ENCODE peak calls at places on chromosome 21, in six cellular contexts. B, Q, J, R, Z and I are unnamed samples.
A peak's percentile ranks its signal among the peaks of the same experiment; 100 is the strongest.

GRCh38 chr21:35428489-35428888 is 379.4 kb upstream of the RUNX1 start:
- DNase-seq in Q (no peak), J (peak; percentile 76), B (peak; percentile 28), Z (no peak), R (no peak), I (no peak)

GRCh38 chr21:31293986-31294385 is 50.1 kb downstream of the TIAM1 start:
- DNase-seq in Q (no peak), J (no peak), B (no peak), Z (no peak), R (no peak), I (no peak)

GRCh38 chr21:32929633-32930038 is 96.1 kb upstream of the OLIG2 start:
- DNase-seq in R (no peak), Z (no peak), J (no peak), Q (no peak), B (no peak), I (no peak)

GRCh38 chr21:34072145-34073031 is 990 bp upstream of the MRPS6 start:
- DNase-seq in Z (no peak), B (peak; percentile 25), R (peak; percentile 21), J (peak; percentile 68), Q (no peak), I (no peak)

GRCh38 chr21:36949171-36950141 is 17.0 kb downstream of the HLCS start:
- DNase-seq in J (no peak), B (no peak), Z (no peak), R (no peak), Q (no peak), I (no peak)

GRCh38 chr21:16302851-16303282 is 573.1 kb downstream of the USP25 start:
- DNase-seq in Q (no peak), B (peak; percentile 56), Z (no peak), R (peak; percentile 62), J (no peak), I (no peak)

GRCh38 chr21:16419188-16419874 is 689.5 kb downstream of the USP25 start:
- DNase-seq in J (peak; percentile 81), B (peak; percentile 66), Q (no peak), Z (no peak), R (peak; percentile 52), I (peak; percentile 92)

GRCh38 chr21:17697474-17697873 is 84.8 kb upstream of the BTG3 start:
- DNase-seq in Q (no peak), B (no peak), Z (no peak), R (no peak), J (no peak), I (no peak)

GRCh38 chr21:46022551-46023107 is 41.1 kb downstream of the COL6A1 start:
- DNase-seq in R (no peak), B (peak; percentile 46), Q (no peak), J (peak; percentile 67), Z (peak; percentile 74), I (no peak)

GRCh38 chr21:38948377-38948776 is 142.6 kb downstream of the ETS2 start:
- DNase-seq in R (no peak), J (no peak), Q (no peak), B (no peak), Z (no peak), I (no peak)

GRCh38 chr21:15893902-15894301 is 164.1 kb downstream of the USP25 start:
- DNase-seq in J (no peak), Z (no peak), R (no peak), Q (no peak), B (no peak), I (no peak)

GRCh38 chr21:31158789-31159581 is 120.7 kb upstream of the KRTAP19-8 start:
- DNase-seq in B (no peak), Q (no peak), Z (no peak), J (no peak), R (no peak), I (no peak)

GRCh38 chr21:21897275-21897883 is 899.2 kb downstream of the NCAM2 start:
- DNase-seq in Q (no peak), R (no peak), Z (no peak), B (no peak), J (no peak), I (no peak)

GRCh38 chr21:31670065-31670464 is 10.6 kb downstream of the SOD1 start:
- DNase-seq in Q (no peak), J (no peak), B (no peak), R (no peak), Z (no peak), I (no peak)

GRCh38 chr21:33666153-33666552 is 23.9 kb downstream of the ITSN1 start:
- DNase-seq in Q (no peak), J (no peak), B (no peak), R (no peak), Z (no peak), I (no peak)

GRCh38 chr21:28419811-28420210 is 572.9 kb downstream of the LTN1 start:
- DNase-seq in R (no peak), Z (no peak), B (no peak), J (no peak), Q (no peak), I (no peak)

GRCh38 chr21:28423521-28423920 is 569.2 kb downstream of the LTN1 start:
- DNase-seq in B (no peak), Q (no peak), Z (no peak), J (no peak), R (no peak), I (no peak)

GRCh38 chr21:28426545-28426944 is 566.1 kb downstream of the LTN1 start:
- DNase-seq in Z (no peak), J (no peak), Q (no peak), B (no peak), R (no peak), I (no peak)

GRCh38 chr21:28419110-28419509 is 573.6 kb downstream of the LTN1 start:
- DNase-seq in Q (no peak), R (no peak), J (no peak), Z (no peak), B (no peak), I (no peak)

GRCh38 chr21:28421716-28422480 is 570.8 kb downstream of the LTN1 start:
- DNase-seq in Q (no peak), B (peak; percentile 32), R (peak; percentile 21), Z (no peak), J (no peak), I (no peak)
- TF ChIP-seq POLR2A in Q (no peak), B (no peak), R (no peak), Z (no peak), J (no peak), I (no peak)

GRCh38 chr21:44875341-44875740 is 1.9 kb upstream of the PTTG1IP start:
- DNase-seq in Q (no peak), J (no peak), Z (peak; percentile 51), R (no peak), B (peak; percentile 22), I (no peak)

GRCh38 chr21:44872568-44873355 is 728 bp downstream of the PTTG1IP start:
- DNase-seq in B (no peak), Z (peak; percentile 66), Q (peak; percentile 70), J (peak; percentile 75), R (no peak), I (no peak)

GRCh38 chr21:44874240-44874496 is 678 bp upstream of the PTTG1IP start:
- DNase-seq in Z (no peak), Q (no peak), R (no peak), B (no peak), J (no peak), I (no peak)

GRCh38 chr21:44873356-44874239 is at the start of gene PTTG1IP:
- DNase-seq in B (peak; percentile 96), Q (peak; percentile 99), J (peak; percentile 100), R (peak; percentile 97), Z (peak; percentile 100), I (peak; percentile 99)

DNA sequence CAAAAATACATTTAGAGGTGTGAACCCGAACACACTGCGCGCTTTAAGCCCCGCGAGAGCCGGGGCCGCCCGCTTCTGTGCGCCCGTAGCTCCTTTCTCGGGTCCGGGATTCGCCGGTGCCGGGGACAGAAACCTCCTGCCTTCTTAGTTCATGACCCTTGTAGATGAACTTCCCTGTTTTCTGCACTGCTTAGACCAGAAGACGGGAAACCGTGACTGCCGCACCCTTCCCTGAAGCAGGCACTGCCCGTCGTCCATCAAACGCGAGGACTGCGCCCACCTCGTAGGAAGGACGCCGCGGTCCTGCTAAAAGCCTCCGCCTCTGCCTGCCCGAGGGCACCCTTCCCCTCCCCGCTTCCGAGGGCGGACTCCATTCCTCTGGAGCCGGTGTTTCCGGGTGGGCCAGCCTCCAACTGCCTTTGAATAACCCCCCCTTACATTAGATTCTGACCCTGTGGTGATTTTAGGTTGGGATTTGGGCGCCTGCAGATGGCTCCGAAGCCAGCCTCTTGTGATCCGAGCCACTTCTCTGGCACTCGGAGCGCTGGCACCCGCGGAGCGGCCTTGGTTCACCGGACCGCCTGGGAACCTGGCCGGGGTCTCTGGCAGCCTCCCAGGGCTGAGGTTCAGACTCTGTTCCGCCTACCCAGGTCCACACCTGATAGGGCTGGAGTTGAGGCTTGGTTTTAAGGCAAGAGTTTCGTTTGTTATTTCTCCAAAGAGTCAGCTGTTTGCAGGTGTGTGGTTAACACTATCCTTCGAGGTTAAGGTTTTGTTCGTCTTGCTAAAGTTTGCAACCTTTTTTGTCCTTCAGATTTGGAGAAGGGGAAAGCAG is 1.2 kb upstream of the PTTG1IP start:
- DNase-seq in Z (no peak), B (peak; percentile 50), J (peak; percentile 86), Q (peak; percentile 72), R (no peak), I (no peak)
- TF ChIP-seq POLR2A in Z (no peak), B (no peak), J (no peak), Q (peak; percentile 45), R (no peak), I (no peak)

DNA sequence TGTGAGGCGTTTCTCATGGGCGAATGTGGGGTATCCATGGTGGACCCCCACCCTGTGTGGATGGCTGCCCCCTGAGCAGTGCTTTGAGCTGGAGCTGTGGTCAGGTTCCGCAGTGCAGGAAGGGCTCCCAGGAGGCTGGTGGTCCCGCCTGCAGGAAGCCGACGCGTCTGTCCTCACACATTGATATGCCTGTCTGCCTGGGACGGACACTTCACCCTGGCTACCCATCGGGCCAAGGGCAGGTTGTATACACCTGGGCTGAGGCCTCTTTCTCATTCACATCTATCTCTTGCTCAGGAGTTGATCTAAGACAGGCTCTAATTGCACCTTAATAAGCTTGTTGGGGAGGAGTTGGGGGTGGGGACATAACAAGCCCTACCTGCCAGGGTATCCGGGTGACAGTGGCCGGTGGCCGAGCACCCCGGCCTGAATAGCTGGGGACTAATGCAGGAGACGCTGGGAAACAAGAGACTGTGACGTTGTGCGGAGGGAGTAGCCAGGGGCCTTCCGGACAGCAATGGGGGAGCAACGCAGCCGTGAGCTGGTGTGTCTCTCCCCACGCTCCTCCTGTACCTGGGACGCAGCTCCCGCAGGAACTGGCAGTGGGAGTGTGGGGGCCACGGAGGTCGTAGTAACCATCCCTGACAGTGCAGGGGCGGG is 21.7 kb downstream of the PDXK start:
- DNase-seq in R (no peak), B (peak; percentile 49), J (no peak), Q (peak; percentile 81), Z (no peak), I (no peak)
- TF ChIP-seq POLR2A in R (no peak), B (no peak), J (no peak), Q (peak; percentile 22), Z (no peak), I (no peak)

GRCh38 chr21:44954281-44954771 is 14.5 kb downstream of the SLX9 start:
- DNase-seq in Z (no peak), J (peak; percentile 72), Q (no peak), R (no peak), B (no peak), I (no peak)

GRCh38 chr21:44952116-44952928 is 12.5 kb downstream of the SLX9 start:
- DNase-seq in R (peak; percentile 65), Q (no peak), J (peak; percentile 77), B (no peak), Z (no peak), I (no peak)

GRCh38 chr21:44953628-44954021 is 13.8 kb downstream of the SLX9 start:
- DNase-seq in Z (no peak), B (no peak), R (no peak), J (peak; percentile 39), Q (no peak), I (no peak)

GRCh38 chr21:44951186-44951915 is 11.5 kb downstream of the SLX9 start:
- DNase-seq in Q (no peak), J (peak; percentile 57), R (no peak), B (no peak), Z (no peak), I (no peak)

GRCh38 chr21:44952929-44953627 is 13.2 kb downstream of the SLX9 start:
- DNase-seq in R (no peak), Z (no peak), Q (no peak), J (no peak), B (no peak), I (no peak)
- TF ChIP-seq POLR2A in R (peak; percentile 23), Z (no peak), Q (no peak), J (no peak), B (no peak), I (no peak)